ENCODE peak calls at places on chromosome 3, in nine cellular contexts. One of them, this sample, is unnamed. For H3K9me3, the result is how much of the 10 kb centered on the place peaks cover.

GRCh38 chr3:16461463-16462245 is 51.8 kb downstream of the RFTN1 start:
- DNase-seq in CD8-positive, alpha-beta T cell: no peak
- DNase-seq in body of pancreas: no peak
- DNase-seq in HCT116: no peak
- DNase-seq in heart left ventricle: no peak
- DNase-seq in upper lobe of right lung: no peak
- DNase-seq in H9: no peak
- DNase-seq in lower lobe of right lung: no peak
- DNase-seq in neural progenitor cell: no peak
- DNase-seq in this sample: no peak

GRCh38 chr3:12695112-12695511 is 31.2 kb upstream of the RAF1 start:
- DNase-seq in CD8-positive, alpha-beta T cell: no peak
- DNase-seq in body of pancreas: no peak
- DNase-seq in HCT116: no peak
- DNase-seq in heart left ventricle: no peak
- DNase-seq in upper lobe of right lung: no peak
- DNase-seq in H9: no peak
- DNase-seq in lower lobe of right lung: no peak
- DNase-seq in neural progenitor cell: no peak
- DNase-seq in this sample: no peak

GRCh38 chr3:149376728-149377407 is 581 bp downstream of the TM4SF1 start:
- DNase-seq in CD8-positive, alpha-beta T cell: no peak
- DNase-seq in body of pancreas: peak
- DNase-seq in HCT116: no peak
- DNase-seq in heart left ventricle: no peak
- DNase-seq in upper lobe of right lung: no peak
- DNase-seq in H9: no peak
- DNase-seq in lower lobe of right lung: no peak
- DNase-seq in neural progenitor cell: no peak
- DNase-seq in this sample: no peak

GRCh38 chr3:105466495-105467080 is 99.9 kb downstream of the ALCAM start:
- DNase-seq in CD8-positive, alpha-beta T cell: no peak
- DNase-seq in body of pancreas: no peak
- DNase-seq in HCT116: no peak
- DNase-seq in heart left ventricle: no peak
- DNase-seq in upper lobe of right lung: no peak
- DNase-seq in H9: no peak
- DNase-seq in lower lobe of right lung: no peak
- DNase-seq in neural progenitor cell: no peak
- DNase-seq in this sample: no peak

GRCh38 chr3:157135671-157136396 is 24.1 kb downstream of the CCNL1 start:
- DNase-seq in CD8-positive, alpha-beta T cell: no peak
- DNase-seq in body of pancreas: peak
- DNase-seq in HCT116: no peak
- DNase-seq in heart left ventricle: no peak
- DNase-seq in upper lobe of right lung: no peak
- DNase-seq in H9: no peak
- DNase-seq in lower lobe of right lung: no peak
- DNase-seq in neural progenitor cell: no peak
- DNase-seq in this sample: no peak

GRCh38 chr3:141680620-141681389 is 57.3 kb upstream of the RNF7 start:
- DNase-seq in CD8-positive, alpha-beta T cell: no peak
- DNase-seq in body of pancreas: peak
- DNase-seq in HCT116: no peak
- DNase-seq in heart left ventricle: peak
- DNase-seq in upper lobe of right lung: no peak
- DNase-seq in H9: peak
- DNase-seq in lower lobe of right lung: no peak
- DNase-seq in neural progenitor cell: no peak
- DNase-seq in this sample: no peak

GRCh38 chr3:31533169-31533870 is 595 bp downstream of the STT3B start:
- DNase-seq in CD8-positive, alpha-beta T cell: peak
- DNase-seq in body of pancreas: peak
- DNase-seq in HCT116: no peak
- DNase-seq in heart left ventricle: peak
- DNase-seq in upper lobe of right lung: peak
- DNase-seq in H9: peak
- DNase-seq in lower lobe of right lung: peak
- DNase-seq in neural progenitor cell: peak
- DNase-seq in this sample: peak

GRCh38 chr3:44468572-44469520 is 8.6 kb downstream of the ZNF445 start:
- DNase-seq in CD8-positive, alpha-beta T cell: no peak
- DNase-seq in body of pancreas: no peak
- DNase-seq in HCT116: peak
- DNase-seq in heart left ventricle: no peak
- DNase-seq in upper lobe of right lung: no peak
- DNase-seq in H9: peak
- DNase-seq in lower lobe of right lung: no peak
- DNase-seq in neural progenitor cell: no peak
- DNase-seq in this sample: no peak

GRCh38 chr3:81554348-81554747 is 207.1 kb downstream of the GBE1 start:
- DNase-seq in CD8-positive, alpha-beta T cell: no peak
- DNase-seq in body of pancreas: no peak
- DNase-seq in HCT116: no peak
- DNase-seq in heart left ventricle: no peak
- DNase-seq in upper lobe of right lung: no peak
- DNase-seq in H9: no peak
- DNase-seq in lower lobe of right lung: no peak
- DNase-seq in neural progenitor cell: no peak
- DNase-seq in this sample: no peak

GRCh38 chr3:43453981-43454380 is 167.6 kb downstream of the SNRK start:
- DNase-seq in CD8-positive, alpha-beta T cell: no peak
- DNase-seq in body of pancreas: no peak
- DNase-seq in HCT116: no peak
- DNase-seq in heart left ventricle: no peak
- DNase-seq in upper lobe of right lung: no peak
- DNase-seq in H9: no peak
- DNase-seq in lower lobe of right lung: no peak
- DNase-seq in neural progenitor cell: no peak
- DNase-seq in this sample: no peak

GRCh38 chr3:46923559-46924350 is 46.2 kb downstream of the PTH1R start:
- DNase-seq in CD8-positive, alpha-beta T cell: no peak
- DNase-seq in body of pancreas: peak
- DNase-seq in HCT116: no peak
- DNase-seq in heart left ventricle: peak
- DNase-seq in upper lobe of right lung: peak
- DNase-seq in H9: peak
- DNase-seq in lower lobe of right lung: peak
- DNase-seq in neural progenitor cell: peak
- DNase-seq in this sample: no peak

GRCh38 chr3:21839592-21839991 is 88.6 kb upstream of the ZNF385D start:
- DNase-seq in CD8-positive, alpha-beta T cell: no peak
- DNase-seq in body of pancreas: no peak
- DNase-seq in HCT116: no peak
- DNase-seq in heart left ventricle: no peak
- DNase-seq in upper lobe of right lung: no peak
- DNase-seq in H9: no peak
- DNase-seq in lower lobe of right lung: no peak
- DNase-seq in neural progenitor cell: no peak
- DNase-seq in this sample: no peak

GRCh38 chr3:196666001-196666867 is 26.7 kb downstream of the NRROS start:
- DNase-seq in CD8-positive, alpha-beta T cell: no peak
- DNase-seq in body of pancreas: no peak
- DNase-seq in HCT116: no peak
- DNase-seq in heart left ventricle: no peak
- DNase-seq in upper lobe of right lung: no peak
- DNase-seq in H9: peak
- DNase-seq in lower lobe of right lung: no peak
- DNase-seq in neural progenitor cell: peak
- DNase-seq in this sample: no peak

GRCh38 chr3:162586591-162586990 is 1090.0 kb downstream of the OTOL1 start:
- DNase-seq in CD8-positive, alpha-beta T cell: no peak
- DNase-seq in body of pancreas: no peak
- DNase-seq in HCT116: no peak
- DNase-seq in heart left ventricle: no peak
- DNase-seq in upper lobe of right lung: no peak
- DNase-seq in H9: no peak
- DNase-seq in lower lobe of right lung: no peak
- DNase-seq in neural progenitor cell: no peak
- DNase-seq in this sample: no peak

GRCh38 chr3:78873641-78874040 is 894.2 kb downstream of the ROBO1 start:
- DNase-seq in CD8-positive, alpha-beta T cell: no peak
- DNase-seq in body of pancreas: no peak
- DNase-seq in HCT116: no peak
- DNase-seq in heart left ventricle: no peak
- DNase-seq in upper lobe of right lung: no peak
- DNase-seq in H9: no peak
- DNase-seq in lower lobe of right lung: no peak
- DNase-seq in neural progenitor cell: no peak
- DNase-seq in this sample: no peak

GRCh38 chr3:183653209-183654064 is 18.0 kb downstream of the KLHL24 start:
- DNase-seq in CD8-positive, alpha-beta T cell: no peak
- DNase-seq in body of pancreas: no peak
- DNase-seq in HCT116: peak
- DNase-seq in heart left ventricle: no peak
- DNase-seq in upper lobe of right lung: no peak
- DNase-seq in H9: no peak
- DNase-seq in lower lobe of right lung: no peak
- DNase-seq in neural progenitor cell: peak
- DNase-seq in this sample: no peak

GRCh38 chr3:104521606-104522336 is 844.9 kb upstream of the ALCAM start:
- DNase-seq in CD8-positive, alpha-beta T cell: no peak
- DNase-seq in body of pancreas: no peak
- DNase-seq in HCT116: no peak
- DNase-seq in heart left ventricle: no peak
- DNase-seq in upper lobe of right lung: no peak
- DNase-seq in H9: no peak
- DNase-seq in lower lobe of right lung: no peak
- DNase-seq in neural progenitor cell: no peak
- DNase-seq in this sample: no peak

GRCh38 chr3:15768421-15769255 is 29.1 kb downstream of the ANKRD28 start:
- DNase-seq in CD8-positive, alpha-beta T cell: no peak
- DNase-seq in body of pancreas: peak
- DNase-seq in HCT116: peak
- DNase-seq in heart left ventricle: peak
- DNase-seq in upper lobe of right lung: peak
- DNase-seq in H9: no peak
- DNase-seq in lower lobe of right lung: peak
- DNase-seq in neural progenitor cell: no peak
- DNase-seq in this sample: no peak

GRCh38 chr3:84963137-84963536 is 4.3 kb downstream of the CADM2 start:
- DNase-seq in CD8-positive, alpha-beta T cell: no peak
- DNase-seq in body of pancreas: no peak
- DNase-seq in HCT116: no peak
- DNase-seq in heart left ventricle: no peak
- DNase-seq in upper lobe of right lung: no peak
- DNase-seq in H9: no peak
- DNase-seq in lower lobe of right lung: no peak
- DNase-seq in neural progenitor cell: peak
- DNase-seq in this sample: no peak

GRCh38 chr3:126022741-126023359 is 53.9 kb downstream of the ROPN1B start:
- DNase-seq in CD8-positive, alpha-beta T cell: no peak
- DNase-seq in body of pancreas: no peak
- DNase-seq in HCT116: no peak
- DNase-seq in heart left ventricle: no peak
- DNase-seq in upper lobe of right lung: peak
- DNase-seq in H9: peak
- DNase-seq in lower lobe of right lung: no peak
- DNase-seq in neural progenitor cell: no peak
- DNase-seq in this sample: no peak

GRCh38 chr3:114718071-114718896 is 424.5 kb downstream of the TIGIT start:
- DNase-seq in CD8-positive, alpha-beta T cell: no peak
- DNase-seq in body of pancreas: peak
- DNase-seq in HCT116: no peak
- DNase-seq in heart left ventricle: no peak
- DNase-seq in upper lobe of right lung: no peak
- DNase-seq in H9: no peak
- DNase-seq in lower lobe of right lung: no peak
- DNase-seq in neural progenitor cell: no peak
- DNase-seq in this sample: no peak

GRCh38 chr3:66473181-66473580 is 27.6 kb downstream of the LRIG1 start:
- DNase-seq in CD8-positive, alpha-beta T cell: no peak
- DNase-seq in body of pancreas: no peak
- DNase-seq in HCT116: no peak
- DNase-seq in heart left ventricle: no peak
- DNase-seq in upper lobe of right lung: no peak
- DNase-seq in H9: no peak
- DNase-seq in lower lobe of right lung: no peak
- DNase-seq in neural progenitor cell: no peak
- DNase-seq in this sample: no peak

GRCh38 chr3:6110451-6110850 is 750.5 kb upstream of the GRM7 start:
- DNase-seq in CD8-positive, alpha-beta T cell: no peak
- DNase-seq in body of pancreas: no peak
- DNase-seq in HCT116: no peak
- DNase-seq in heart left ventricle: no peak
- DNase-seq in upper lobe of right lung: no peak
- DNase-seq in H9: no peak
- DNase-seq in lower lobe of right lung: no peak
- DNase-seq in neural progenitor cell: no peak
- DNase-seq in this sample: no peak
- H3K9me3 ChIP-seq in CD8-positive, alpha-beta T cell: under half
- H3K9me3 ChIP-seq in body of pancreas: under half
- H3K9me3 ChIP-seq in HCT116: under half
- H3K9me3 ChIP-seq in heart left ventricle: under half
- H3K9me3 ChIP-seq in upper lobe of right lung: under half
- H3K9me3 ChIP-seq in H9: under half
- H3K9me3 ChIP-seq in lower lobe of right lung: under half
- H3K9me3 ChIP-seq in neural progenitor cell: under half
- H3K9me3 ChIP-seq in this sample: under half

DNA sequence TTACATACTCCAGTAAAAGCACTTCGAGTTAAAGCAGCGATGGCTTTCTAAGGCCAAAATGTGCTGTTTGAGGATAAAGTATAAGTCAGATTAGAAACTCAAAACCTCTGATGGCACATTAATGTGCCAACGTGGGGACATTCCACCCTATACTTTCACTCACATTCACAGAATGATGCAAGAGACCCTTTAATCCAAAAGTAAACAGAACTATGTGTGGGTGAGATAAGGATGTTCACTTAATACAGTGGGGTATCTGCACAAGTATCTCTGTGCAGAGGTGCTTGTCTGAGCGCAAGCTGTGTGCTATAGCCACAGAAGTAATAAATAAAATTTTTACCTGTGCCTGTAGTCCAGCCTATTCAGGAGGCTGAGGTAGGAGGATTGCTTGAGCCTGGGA is 100.3 kb upstream of the CHL1 start:
- DNase-seq in CD8-positive, alpha-beta T cell: no peak
- DNase-seq in body of pancreas: no peak
- DNase-seq in HCT116: no peak
- DNase-seq in heart left ventricle: no peak
- DNase-seq in upper lobe of right lung: no peak
- DNase-seq in H9: no peak
- DNase-seq in lower lobe of right lung: no peak
- DNase-seq in neural progenitor cell: no peak
- DNase-seq in this sample: no peak
- H3K9me3 ChIP-seq in CD8-positive, alpha-beta T cell: under half
- H3K9me3 ChIP-seq in body of pancreas: under half
- H3K9me3 ChIP-seq in HCT116: under half
- H3K9me3 ChIP-seq in heart left ventricle: under half
- H3K9me3 ChIP-seq in upper lobe of right lung: under half
- H3K9me3 ChIP-seq in H9: under half
- H3K9me3 ChIP-seq in lower lobe of right lung: under half
- H3K9me3 ChIP-seq in neural progenitor cell: under half
- H3K9me3 ChIP-seq in this sample: under half

GRCh38 chr3:93907132-93907531 is 66.6 kb downstream of the PROS1 start:
- DNase-seq in CD8-positive, alpha-beta T cell: no peak
- DNase-seq in body of pancreas: no peak
- DNase-seq in HCT116: no peak
- DNase-seq in heart left ventricle: no peak
- DNase-seq in upper lobe of right lung: no peak
- DNase-seq in H9: no peak
- DNase-seq in lower lobe of right lung: no peak
- DNase-seq in neural progenitor cell: no peak
- DNase-seq in this sample: no peak
- H3K9me3 ChIP-seq in CD8-positive, alpha-beta T cell: under half
- H3K9me3 ChIP-seq in body of pancreas: under half
- H3K9me3 ChIP-seq in HCT116: under half
- H3K9me3 ChIP-seq in heart left ventricle: under half
- H3K9me3 ChIP-seq in upper lobe of right lung: under half
- H3K9me3 ChIP-seq in H9: under half
- H3K9me3 ChIP-seq in lower lobe of right lung: under half
- H3K9me3 ChIP-seq in neural progenitor cell: under half
- H3K9me3 ChIP-seq in this sample: under half

GRCh38 chr3:34421762-34422161 is 623.3 kb downstream of the PDCD6IP start:
- DNase-seq in CD8-positive, alpha-beta T cell: no peak
- DNase-seq in body of pancreas: no peak
- DNase-seq in HCT116: no peak
- DNase-seq in heart left ventricle: no peak
- DNase-seq in upper lobe of right lung: no peak
- DNase-seq in H9: no peak
- DNase-seq in lower lobe of right lung: no peak
- DNase-seq in neural progenitor cell: no peak
- DNase-seq in this sample: no peak
- H3K9me3 ChIP-seq in CD8-positive, alpha-beta T cell: under half
- H3K9me3 ChIP-seq in body of pancreas: under half
- H3K9me3 ChIP-seq in HCT116: under half
- H3K9me3 ChIP-seq in heart left ventricle: under half
- H3K9me3 ChIP-seq in upper lobe of right lung: under half
- H3K9me3 ChIP-seq in H9: under half
- H3K9me3 ChIP-seq in lower lobe of right lung: under half
- H3K9me3 ChIP-seq in neural progenitor cell: under half
- H3K9me3 ChIP-seq in this sample: under half